ENCODE peak calls at places on chromosomes 11 and 22, in seven cellular contexts. G, X, J, V, C, U and P are unnamed samples.

GRCh38 chr11:72239849-72240460 is 4.0 kb downstream of the PHOX2A start:
- DNase-seq in U (peak), J (peak), V (no peak), X (no peak), C (peak), G (no peak), P (no peak)

GRCh38 chr22:24805790-24806662 is at the start of gene SGSM1:
- DNase-seq in J (peak), C (peak), X (peak), V (peak), U (peak), G (peak), P (peak)

GRCh38 chr22:20268350-20269012 is 363 bp upstream of the RTN4R start:
- DNase-seq in J (peak), X (peak), G (no peak), U (peak), V (peak), C (peak), P (peak)

GRCh38 chr22:22351366-22351765 is 106.8 kb downstream of the VPREB1 start:
- DNase-seq in G (no peak), V (no peak), X (no peak), U (no peak), C (no peak), J (no peak), P (no peak)

GRCh38 chr22:50017701-50018224 is 5.2 kb upstream of the IL17REL start:
- DNase-seq in C (peak), J (no peak), X (no peak), U (no peak), G (no peak), V (no peak), P (no peak)

GRCh38 chr11:4093519-4094347 is 866 bp upstream of the RRM1 start:
- DNase-seq in U (no peak), J (no peak), G (no peak), X (peak), V (no peak), C (no peak), P (no peak)

GRCh38 chr22:18987765-18988164 is 51.7 kb upstream of the PRODH start:
- DNase-seq in G (no peak), C (no peak), X (peak), V (no peak), J (no peak), U (no peak), P (peak)

GRCh38 chr11:69486056-69486772 is 4.8 kb downstream of the LINC01488 start:
- DNase-seq in V (no peak), G (no peak), J (peak), C (no peak), U (no peak), X (no peak), P (no peak)

GRCh38 chr22:30309981-30310672 is 16.6 kb downstream of the TBC1D10A start:
- DNase-seq in U (peak), G (peak), J (no peak), X (no peak), V (no peak), C (peak), P (peak)

GRCh38 chr11:112297248-112297866 is 36.7 kb upstream of the PLET1 start:
- DNase-seq in G (no peak), C (no peak), J (no peak), X (no peak), V (no peak), U (no peak), P (no peak)

GRCh38 chr11:87439981-87440760 is 402.4 kb downstream of the TMEM135 start:
- DNase-seq in V (no peak), G (no peak), J (no peak), U (no peak), X (no peak), C (no peak), P (no peak)

GRCh38 chr11:5004429-5005274 is 10.0 kb downstream of the OR51L1 start:
- DNase-seq in V (peak), G (no peak), J (no peak), C (peak), U (peak), X (peak), P (peak)

GRCh38 chr11:34214961-34215805 is 109.8 kb downstream of the NAT10 start:
- DNase-seq in U (peak), C (no peak), J (no peak), X (peak), G (no peak), V (no peak), P (no peak)

GRCh38 chr11:119101759-119102423 is at the start of gene DPAGT1:
- DNase-seq in U (peak), G (peak), C (peak), X (peak), V (peak), J (peak), P (peak)

GRCh38 chr11:78351979-78352731 is 65.5 kb downstream of the GAB2 start:
- DNase-seq in V (no peak), J (no peak), G (no peak), X (no peak), U (no peak), C (no peak), P (no peak)

GRCh38 chr11:7314811-7315604 is 63.3 kb downstream of the SYT9 start:
- DNase-seq in U (no peak), J (no peak), V (no peak), C (no peak), X (no peak), G (no peak), P (no peak)

GRCh38 chr11:119624102-119624615 is 104.8 kb downstream of the NECTIN1 start:
- DNase-seq in V (no peak), C (no peak), X (peak), G (no peak), U (no peak), J (no peak), P (peak)

GRCh38 chr11:19905280-19905853 is 192.7 kb downstream of the NAV2 start:
- DNase-seq in X (peak), G (no peak), U (peak), C (no peak), V (no peak), J (no peak), P (no peak)

GRCh38 chr11:108223449-108224149 is 732 bp downstream of the ATM start:
- DNase-seq in V (no peak), C (no peak), J (no peak), U (peak), G (no peak), X (no peak), P (peak)

GRCh38 chr11:46686886-46687810 is 13.3 kb downstream of the ARHGAP1 start:
- DNase-seq in U (peak), J (no peak), V (no peak), X (peak), C (no peak), G (no peak), P (no peak)

GRCh38 chr11:77039491-77040400 is 5.5 kb downstream of the B3GNT6 start:
- DNase-seq in G (no peak), J (peak), U (peak), V (peak), X (peak), C (peak), P (peak)

GRCh38 chr11:63613517-63614135 is 607 bp downstream of the PLAAT3 start:
- DNase-seq in X (no peak), V (peak), G (peak), U (no peak), C (peak), J (peak), P (peak)

GRCh38 chr11:134541951-134542350 is 129.9 kb upstream of the B3GAT1 start:
- DNase-seq in X (no peak), V (peak), G (no peak), C (no peak), J (no peak), U (no peak), P (no peak)

GRCh38 chr22:40363059-40363458 is 7.3 kb upstream of the SGSM3 start:
- DNase-seq in U (peak), X (no peak), C (no peak), G (no peak), V (no peak), J (no peak), P (no peak)

GRCh38 chr11:68342459-68343158 is 30.2 kb downstream of the LRP5 start:
- DNase-seq in J (no peak), G (no peak), U (peak), C (no peak), V (peak), X (peak), P (no peak)

GRCh38 chr22:36239150-36239400 is 252 bp downstream of the APOL2 start:
- DNase-seq in C (no peak), V (no peak), G (no peak), U (no peak), X (no peak), J (peak), P (no peak)

GRCh38 chr11:33703771-33704170 is 3.1 kb upstream of the C11orf91 start:
- DNase-seq in X (no peak), J (peak), U (peak), C (no peak), G (no peak), V (no peak), P (no peak)

GRCh38 chr11:9231848-9232177 is 33.3 kb downstream of the DENND5A start:
- DNase-seq in C (no peak), X (no peak), G (no peak), U (peak), J (no peak), V (no peak), P (peak)

GRCh38 chr22:45533731-45534130 is 31.0 kb downstream of the FBLN1 start:
- DNase-seq in X (no peak), U (no peak), J (no peak), G (no peak), C (no peak), V (no peak), P (no peak)

GRCh38 chr11:15710593-15711260 is 596.0 kb downstream of the INSC start:
- DNase-seq in X (no peak), G (no peak), C (no peak), V (no peak), J (no peak), U (no peak), P (no peak)

GRCh38 chr22:35792501-35792900 is 74.8 kb downstream of the APOL5 start:
- DNase-seq in J (no peak), X (no peak), G (no peak), C (no peak), V (no peak), U (no peak), P (no peak)

GRCh38 chr22:49678137-49678841 is 149.4 kb downstream of the BRD1 start:
- DNase-seq in X (no peak), G (peak), C (no peak), U (no peak), J (no peak), V (no peak), P (no peak)

GRCh38 chr11:93730108-93731107 is 10.9 kb downstream of the TAF1D start:
- DNase-seq in C (no peak), V (no peak), X (no peak), J (no peak), G (no peak), U (no peak), P (no peak)

GRCh38 chr11:44256673-44257291 is 53.2 kb downstream of the ALX4 start:
- DNase-seq in J (no peak), U (no peak), V (no peak), X (no peak), C (no peak), G (peak), P (no peak)

GRCh38 chr11:1050581-1051355 is 14.2 kb upstream of the MUC6 start:
- DNase-seq in V (peak), X (peak), G (no peak), U (peak), C (peak), J (peak), P (peak)

GRCh38 chr11:65862941-65863888 is 3.0 kb downstream of the MUS81 start:
- DNase-seq in G (no peak), J (no peak), V (no peak), X (no peak), C (no peak), U (no peak), P (no peak)

GRCh38 chr11:18253222-18253621 is 4.8 kb upstream of the SAA2 start:
- DNase-seq in J (no peak), G (no peak), V (no peak), X (no peak), U (no peak), C (no peak), P (no peak)
- TF ChIP-seq CTCF in J (no peak), G (no peak), V (no peak), X (no peak), U (no peak), C (no peak), P (no peak)

DNA sequence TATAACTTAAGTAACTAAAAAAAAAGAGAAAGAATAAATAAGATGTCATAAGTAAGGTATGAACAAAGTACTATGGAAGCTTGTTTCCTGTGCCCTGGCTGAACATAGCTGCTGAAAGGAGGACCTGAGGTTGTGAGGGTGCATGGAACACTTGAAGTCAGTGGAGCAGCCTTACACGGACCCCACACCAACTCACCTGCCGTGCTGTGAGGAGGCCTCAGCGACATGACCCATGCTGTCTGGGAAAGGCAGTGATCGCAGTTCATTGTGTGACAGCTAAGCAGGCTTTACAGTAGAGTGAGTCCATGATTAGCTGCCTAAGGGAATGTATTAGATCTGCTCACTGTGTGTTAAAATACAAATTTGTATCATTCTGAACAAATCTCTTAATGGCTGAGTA is 17.6 kb downstream of the RASSF10 start:
- DNase-seq in V (no peak), J (no peak), X (no peak), G (no peak), U (no peak), C (no peak), P (no peak)
- TF ChIP-seq CTCF in V (no peak), J (no peak), X (no peak), G (no peak), U (no peak), C (no peak), P (no peak)

GRCh38 chr11:22426915-22427314 is 88.7 kb downstream of the SLC17A6 start:
- DNase-seq in V (no peak), J (no peak), C (no peak), G (no peak), X (no peak), U (no peak), P (no peak)
- TF ChIP-seq CTCF in V (no peak), J (no peak), C (no peak), G (no peak), X (no peak), U (no peak), P (no peak)

GRCh38 chr11:45405916-45406670 is 120.0 kb upstream of the SYT13 start:
- DNase-seq in C (no peak), U (no peak), V (no peak), J (no peak), X (no peak), G (no peak), P (no peak)
- TF ChIP-seq CTCF in C (no peak), U (peak), V (peak), J (peak), X (peak), G (no peak), P (no peak)

DNA sequence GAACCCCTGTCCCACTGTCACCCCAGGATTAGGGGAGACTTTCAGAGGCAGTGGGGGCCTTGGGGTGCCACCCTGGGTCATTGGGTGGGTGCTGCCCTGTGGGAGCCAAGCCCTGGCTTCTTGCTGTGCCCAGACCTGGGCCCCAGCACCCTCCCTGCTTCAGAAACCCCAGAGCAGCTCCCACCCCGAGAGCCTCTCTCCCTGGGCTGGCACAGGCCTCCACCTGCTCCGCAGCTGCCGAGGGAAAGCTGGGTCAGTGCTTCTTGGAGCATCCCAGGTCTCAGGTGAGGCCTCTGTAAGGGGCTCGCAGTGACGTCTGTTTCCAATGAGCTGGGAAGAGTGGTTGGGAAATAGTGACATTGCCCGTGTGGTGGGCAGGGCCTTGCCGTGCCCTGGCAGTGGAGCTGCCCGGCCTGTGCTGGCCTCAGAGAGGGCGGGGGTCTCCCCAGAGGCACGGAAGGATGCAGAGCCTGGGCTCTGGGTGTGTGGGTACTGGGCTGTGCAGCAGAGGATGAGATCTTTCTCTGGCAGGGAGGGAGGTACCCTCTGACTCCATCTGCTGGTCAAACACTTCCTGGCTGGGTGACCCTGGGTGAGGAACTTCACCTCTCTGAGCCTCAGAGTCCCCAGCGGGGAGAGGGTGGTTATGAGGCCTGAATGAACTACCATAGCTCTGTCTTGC is 23.0 kb downstream of the C22orf23 start:
- DNase-seq in U (no peak), X (peak), G (no peak), C (no peak), J (no peak), V (no peak), P (peak)
- TF ChIP-seq CTCF in U (peak), X (peak), G (no peak), C (peak), J (peak), V (no peak), P (no peak)

GRCh38 chr11:128802358-128802981 is 64.6 kb downstream of the KCNJ1 start:
- DNase-seq in G (no peak), C (no peak), V (no peak), U (no peak), X (peak), J (no peak), P (peak)
- TF ChIP-seq CTCF in G (no peak), C (no peak), V (no peak), U (peak), X (no peak), J (peak), P (no peak)

DNA sequence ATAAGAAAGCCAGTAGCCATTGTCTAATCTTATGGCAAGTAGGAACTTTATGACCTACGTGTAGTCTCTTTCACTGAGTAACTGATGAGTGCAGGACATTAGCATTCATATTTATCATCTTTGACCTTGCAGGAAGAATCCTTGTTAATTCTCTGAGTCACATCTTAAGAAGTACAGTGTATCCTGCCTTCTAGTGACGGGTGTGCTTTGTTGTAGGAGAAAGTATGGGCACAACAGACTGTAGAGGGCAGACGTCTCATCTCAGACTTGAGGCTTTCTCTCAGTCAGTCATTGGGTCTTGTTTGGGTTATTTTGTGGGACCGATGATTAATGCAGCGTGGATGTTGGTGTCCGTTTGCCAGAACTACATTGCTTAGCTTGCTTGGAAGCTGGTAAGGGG is 6.8 kb downstream of the RNF214 start:
- DNase-seq in C (no peak), G (no peak), V (no peak), X (peak), J (no peak), U (peak), P (no peak)
- TF ChIP-seq CTCF in C (no peak), G (no peak), V (no peak), X (no peak), J (no peak), U (peak), P (no peak)